ENCODE peak calls at places on chromosomes 16 and 17, in nine cellular contexts. One of them, this sample, is unnamed.

GRCh38 chr17:41060052-41060604 is at the start of gene KRTAP2-3:
- DNase-seq in NCI-H1105 treated with DMSO at 0.1 percent for 48 hours: no peak
- DNase-seq in activated CD4-positive, CD25-positive, alpha-beta regulatory T cell treated with anti-CD3 and anti-CD28 coated beads, Interleukin-2, amount 50 U/mL, for 16 hours: no peak
- DNase-seq in C1 segment of cervical spinal cord: no peak
- DNase-seq in occipital lobe: no peak
- DNase-seq in glutamatergic neuron: no peak
- DNase-seq in T-helper 2 cell: no peak
- DNase-seq in GM23338: no peak
- DNase-seq in CD8-positive, alpha-beta T cell: no peak
- DNase-seq in this sample: no peak

GRCh38 chr16:81018496-81018895 is 11.5 kb downstream of the CENPN start:
- DNase-seq in NCI-H1105 treated with DMSO at 0.1 percent for 48 hours: no peak
- DNase-seq in occipital lobe: no peak
- DNase-seq in activated CD4-positive, CD25-positive, alpha-beta regulatory T cell treated with anti-CD3 and anti-CD28 coated beads, Interleukin-2, amount 50 U/mL, for 16 hours: no peak
- DNase-seq in glutamatergic neuron: no peak
- DNase-seq in T-helper 2 cell: no peak
- DNase-seq in CD8-positive, alpha-beta T cell: no peak
- DNase-seq in GM23338: no peak
- DNase-seq in C1 segment of cervical spinal cord: peak
- DNase-seq in this sample: peak

GRCh38 chr16:27449434-27450188 is 47.6 kb downstream of the IL21R start:
- DNase-seq in C1 segment of cervical spinal cord: no peak
- DNase-seq in GM23338: no peak
- DNase-seq in activated CD4-positive, CD25-positive, alpha-beta regulatory T cell treated with anti-CD3 and anti-CD28 coated beads, Interleukin-2, amount 50 U/mL, for 16 hours: peak
- DNase-seq in CD8-positive, alpha-beta T cell: peak
- DNase-seq in occipital lobe: no peak
- DNase-seq in glutamatergic neuron: no peak
- DNase-seq in NCI-H1105 treated with DMSO at 0.1 percent for 48 hours: no peak
- DNase-seq in T-helper 2 cell: peak
- DNase-seq in this sample: no peak

GRCh38 chr16:88703486-88704309 is 2.5 kb downstream of the RNF166 start:
- DNase-seq in activated CD4-positive, CD25-positive, alpha-beta regulatory T cell treated with anti-CD3 and anti-CD28 coated beads, Interleukin-2, amount 50 U/mL, for 16 hours: peak
- DNase-seq in C1 segment of cervical spinal cord: peak
- DNase-seq in T-helper 2 cell: peak
- DNase-seq in occipital lobe: peak
- DNase-seq in CD8-positive, alpha-beta T cell: peak
- DNase-seq in glutamatergic neuron: no peak
- DNase-seq in NCI-H1105 treated with DMSO at 0.1 percent for 48 hours: no peak
- DNase-seq in GM23338: no peak
- DNase-seq in this sample: no peak

GRCh38 chr17:79748296-79749099 is 17.8 kb downstream of the ENPP7 start:
- DNase-seq in glutamatergic neuron: no peak
- DNase-seq in GM23338: peak
- DNase-seq in activated CD4-positive, CD25-positive, alpha-beta regulatory T cell treated with anti-CD3 and anti-CD28 coated beads, Interleukin-2, amount 50 U/mL, for 16 hours: no peak
- DNase-seq in T-helper 2 cell: no peak
- DNase-seq in CD8-positive, alpha-beta T cell: no peak
- DNase-seq in NCI-H1105 treated with DMSO at 0.1 percent for 48 hours: no peak
- DNase-seq in occipital lobe: no peak
- DNase-seq in C1 segment of cervical spinal cord: no peak
- DNase-seq in this sample: no peak

GRCh38 chr16:68444058-68444657 is 4.2 kb downstream of the SMPD3 start:
- DNase-seq in T-helper 2 cell: no peak
- DNase-seq in CD8-positive, alpha-beta T cell: no peak
- DNase-seq in C1 segment of cervical spinal cord: no peak
- DNase-seq in glutamatergic neuron: no peak
- DNase-seq in occipital lobe: no peak
- DNase-seq in activated CD4-positive, CD25-positive, alpha-beta regulatory T cell treated with anti-CD3 and anti-CD28 coated beads, Interleukin-2, amount 50 U/mL, for 16 hours: no peak
- DNase-seq in NCI-H1105 treated with DMSO at 0.1 percent for 48 hours: no peak
- DNase-seq in GM23338: peak
- DNase-seq in this sample: no peak

GRCh38 chr17:31231852-31232251 is 65.2 kb downstream of the OMG start:
- DNase-seq in activated CD4-positive, CD25-positive, alpha-beta regulatory T cell treated with anti-CD3 and anti-CD28 coated beads, Interleukin-2, amount 50 U/mL, for 16 hours: no peak
- DNase-seq in GM23338: no peak
- DNase-seq in C1 segment of cervical spinal cord: no peak
- DNase-seq in T-helper 2 cell: no peak
- DNase-seq in NCI-H1105 treated with DMSO at 0.1 percent for 48 hours: no peak
- DNase-seq in glutamatergic neuron: no peak
- DNase-seq in CD8-positive, alpha-beta T cell: no peak
- DNase-seq in occipital lobe: no peak
- DNase-seq in this sample: no peak

GRCh38 chr16:56425439-56425832 is at the start of gene AMFR:
- DNase-seq in glutamatergic neuron: peak
- DNase-seq in NCI-H1105 treated with DMSO at 0.1 percent for 48 hours: peak
- DNase-seq in T-helper 2 cell: peak
- DNase-seq in C1 segment of cervical spinal cord: peak
- DNase-seq in occipital lobe: peak
- DNase-seq in CD8-positive, alpha-beta T cell: peak
- DNase-seq in GM23338: peak
- DNase-seq in activated CD4-positive, CD25-positive, alpha-beta regulatory T cell treated with anti-CD3 and anti-CD28 coated beads, Interleukin-2, amount 50 U/mL, for 16 hours: peak
- DNase-seq in this sample: peak

GRCh38 chr16:88549671-88550643 is 20.2 kb upstream of the ZC3H18 start:
- DNase-seq in NCI-H1105 treated with DMSO at 0.1 percent for 48 hours: no peak
- DNase-seq in occipital lobe: no peak
- DNase-seq in CD8-positive, alpha-beta T cell: no peak
- DNase-seq in GM23338: no peak
- DNase-seq in T-helper 2 cell: no peak
- DNase-seq in C1 segment of cervical spinal cord: no peak
- DNase-seq in glutamatergic neuron: peak
- DNase-seq in activated CD4-positive, CD25-positive, alpha-beta regulatory T cell treated with anti-CD3 and anti-CD28 coated beads, Interleukin-2, amount 50 U/mL, for 16 hours: no peak
- DNase-seq in this sample: no peak

GRCh38 chr16:49589721-49590120 is 216.1 kb downstream of the C16orf78 start:
- DNase-seq in T-helper 2 cell: no peak
- DNase-seq in NCI-H1105 treated with DMSO at 0.1 percent for 48 hours: no peak
- DNase-seq in glutamatergic neuron: no peak
- DNase-seq in C1 segment of cervical spinal cord: no peak
- DNase-seq in CD8-positive, alpha-beta T cell: no peak
- DNase-seq in GM23338: no peak
- DNase-seq in occipital lobe: no peak
- DNase-seq in activated CD4-positive, CD25-positive, alpha-beta regulatory T cell treated with anti-CD3 and anti-CD28 coated beads, Interleukin-2, amount 50 U/mL, for 16 hours: no peak
- DNase-seq in this sample: no peak

GRCh38 chr16:25045696-25046381 is 30.7 kb upstream of the ARHGAP17 start:
- DNase-seq in T-helper 2 cell: no peak
- DNase-seq in glutamatergic neuron: no peak
- DNase-seq in C1 segment of cervical spinal cord: no peak
- DNase-seq in CD8-positive, alpha-beta T cell: no peak
- DNase-seq in NCI-H1105 treated with DMSO at 0.1 percent for 48 hours: no peak
- DNase-seq in occipital lobe: no peak
- DNase-seq in GM23338: no peak
- DNase-seq in activated CD4-positive, CD25-positive, alpha-beta regulatory T cell treated with anti-CD3 and anti-CD28 coated beads, Interleukin-2, amount 50 U/mL, for 16 hours: no peak
- DNase-seq in this sample: no peak

GRCh38 chr17:4599505-4600281 is 15.4 kb downstream of the SMTNL2 start:
- DNase-seq in T-helper 2 cell: no peak
- DNase-seq in activated CD4-positive, CD25-positive, alpha-beta regulatory T cell treated with anti-CD3 and anti-CD28 coated beads, Interleukin-2, amount 50 U/mL, for 16 hours: no peak
- DNase-seq in GM23338: peak
- DNase-seq in CD8-positive, alpha-beta T cell: no peak
- DNase-seq in occipital lobe: no peak
- DNase-seq in NCI-H1105 treated with DMSO at 0.1 percent for 48 hours: no peak
- DNase-seq in C1 segment of cervical spinal cord: no peak
- DNase-seq in glutamatergic neuron: peak
- DNase-seq in this sample: no peak

GRCh38 chr17:74833501-74834361 is 26.0 kb downstream of the GRIN2C start:
- DNase-seq in C1 segment of cervical spinal cord: peak
- DNase-seq in occipital lobe: no peak
- DNase-seq in glutamatergic neuron: peak
- DNase-seq in CD8-positive, alpha-beta T cell: no peak
- DNase-seq in NCI-H1105 treated with DMSO at 0.1 percent for 48 hours: no peak
- DNase-seq in activated CD4-positive, CD25-positive, alpha-beta regulatory T cell treated with anti-CD3 and anti-CD28 coated beads, Interleukin-2, amount 50 U/mL, for 16 hours: no peak
- DNase-seq in GM23338: no peak
- DNase-seq in T-helper 2 cell: no peak
- DNase-seq in this sample: no peak

GRCh38 chr16:23499801-23500200 is 10.5 kb downstream of the GGA2 start:
- DNase-seq in GM23338: peak
- DNase-seq in glutamatergic neuron: no peak
- DNase-seq in T-helper 2 cell: no peak
- DNase-seq in NCI-H1105 treated with DMSO at 0.1 percent for 48 hours: no peak
- DNase-seq in CD8-positive, alpha-beta T cell: no peak
- DNase-seq in occipital lobe: no peak
- DNase-seq in C1 segment of cervical spinal cord: no peak
- DNase-seq in activated CD4-positive, CD25-positive, alpha-beta regulatory T cell treated with anti-CD3 and anti-CD28 coated beads, Interleukin-2, amount 50 U/mL, for 16 hours: no peak
- DNase-seq in this sample: no peak

GRCh38 chr16:70151391-70151790 is 22.2 kb upstream of the CLEC18C start:
- DNase-seq in activated CD4-positive, CD25-positive, alpha-beta regulatory T cell treated with anti-CD3 and anti-CD28 coated beads, Interleukin-2, amount 50 U/mL, for 16 hours: no peak
- DNase-seq in glutamatergic neuron: no peak
- DNase-seq in T-helper 2 cell: no peak
- DNase-seq in GM23338: no peak
- DNase-seq in CD8-positive, alpha-beta T cell: no peak
- DNase-seq in C1 segment of cervical spinal cord: no peak
- DNase-seq in occipital lobe: no peak
- DNase-seq in NCI-H1105 treated with DMSO at 0.1 percent for 48 hours: no peak
- DNase-seq in this sample: no peak

GRCh38 chr16:69822174-69822935 is 60.2 kb downstream of the WWP2 start:
- DNase-seq in activated CD4-positive, CD25-positive, alpha-beta regulatory T cell treated with anti-CD3 and anti-CD28 coated beads, Interleukin-2, amount 50 U/mL, for 16 hours: no peak
- DNase-seq in C1 segment of cervical spinal cord: no peak
- DNase-seq in glutamatergic neuron: no peak
- DNase-seq in NCI-H1105 treated with DMSO at 0.1 percent for 48 hours: no peak
- DNase-seq in T-helper 2 cell: no peak
- DNase-seq in occipital lobe: no peak
- DNase-seq in GM23338: no peak
- DNase-seq in CD8-positive, alpha-beta T cell: no peak
- DNase-seq in this sample: no peak

GRCh38 chr16:87824991-87825841 is 44.1 kb downstream of the SLC7A5 start:
- DNase-seq in glutamatergic neuron: no peak
- DNase-seq in occipital lobe: no peak
- DNase-seq in CD8-positive, alpha-beta T cell: no peak
- DNase-seq in T-helper 2 cell: peak
- DNase-seq in activated CD4-positive, CD25-positive, alpha-beta regulatory T cell treated with anti-CD3 and anti-CD28 coated beads, Interleukin-2, amount 50 U/mL, for 16 hours: no peak
- DNase-seq in GM23338: peak
- DNase-seq in C1 segment of cervical spinal cord: no peak
- DNase-seq in NCI-H1105 treated with DMSO at 0.1 percent for 48 hours: no peak
- DNase-seq in this sample: no peak

GRCh38 chr17:58661499-58661898 is 30.3 kb downstream of the TEX14 start:
- DNase-seq in GM23338: no peak
- DNase-seq in occipital lobe: no peak
- DNase-seq in activated CD4-positive, CD25-positive, alpha-beta regulatory T cell treated with anti-CD3 and anti-CD28 coated beads, Interleukin-2, amount 50 U/mL, for 16 hours: no peak
- DNase-seq in CD8-positive, alpha-beta T cell: no peak
- DNase-seq in NCI-H1105 treated with DMSO at 0.1 percent for 48 hours: no peak
- DNase-seq in glutamatergic neuron: no peak
- DNase-seq in C1 segment of cervical spinal cord: no peak
- DNase-seq in T-helper 2 cell: no peak
- DNase-seq in this sample: no peak

GRCh38 chr17:80931421-80932265 is 60.0 kb upstream of the CHMP6 start:
- DNase-seq in NCI-H1105 treated with DMSO at 0.1 percent for 48 hours: no peak
- DNase-seq in GM23338: peak
- DNase-seq in occipital lobe: no peak
- DNase-seq in T-helper 2 cell: no peak
- DNase-seq in C1 segment of cervical spinal cord: no peak
- DNase-seq in glutamatergic neuron: no peak
- DNase-seq in CD8-positive, alpha-beta T cell: no peak
- DNase-seq in activated CD4-positive, CD25-positive, alpha-beta regulatory T cell treated with anti-CD3 and anti-CD28 coated beads, Interleukin-2, amount 50 U/mL, for 16 hours: no peak
- DNase-seq in this sample: no peak

GRCh38 chr17:70123193-70123592 is 46.1 kb upstream of the KCNJ2 start:
- DNase-seq in NCI-H1105 treated with DMSO at 0.1 percent for 48 hours: no peak
- DNase-seq in CD8-positive, alpha-beta T cell: no peak
- DNase-seq in C1 segment of cervical spinal cord: no peak
- DNase-seq in occipital lobe: no peak
- DNase-seq in GM23338: no peak
- DNase-seq in T-helper 2 cell: no peak
- DNase-seq in activated CD4-positive, CD25-positive, alpha-beta regulatory T cell treated with anti-CD3 and anti-CD28 coated beads, Interleukin-2, amount 50 U/mL, for 16 hours: no peak
- DNase-seq in glutamatergic neuron: no peak
- DNase-seq in this sample: no peak

GRCh38 chr17:77345260-77345910 is 204.6 kb downstream of the SEC14L1 start:
- DNase-seq in occipital lobe: no peak
- DNase-seq in activated CD4-positive, CD25-positive, alpha-beta regulatory T cell treated with anti-CD3 and anti-CD28 coated beads, Interleukin-2, amount 50 U/mL, for 16 hours: no peak
- DNase-seq in glutamatergic neuron: no peak
- DNase-seq in GM23338: no peak
- DNase-seq in NCI-H1105 treated with DMSO at 0.1 percent for 48 hours: no peak
- DNase-seq in T-helper 2 cell: no peak
- DNase-seq in C1 segment of cervical spinal cord: no peak
- DNase-seq in CD8-positive, alpha-beta T cell: no peak
- DNase-seq in this sample: no peak

GRCh38 chr16:3468501-3468900 is 25.0 kb downstream of the NAA60 start:
- DNase-seq in NCI-H1105 treated with DMSO at 0.1 percent for 48 hours: no peak
- DNase-seq in GM23338: no peak
- DNase-seq in occipital lobe: no peak
- DNase-seq in T-helper 2 cell: no peak
- DNase-seq in C1 segment of cervical spinal cord: no peak
- DNase-seq in activated CD4-positive, CD25-positive, alpha-beta regulatory T cell treated with anti-CD3 and anti-CD28 coated beads, Interleukin-2, amount 50 U/mL, for 16 hours: no peak
- DNase-seq in glutamatergic neuron: no peak
- DNase-seq in CD8-positive, alpha-beta T cell: no peak
- DNase-seq in this sample: no peak

This sample was measured in dorsolateral prefrontal cortex.